ENCODE peak calls at places on chromosomes 7 and 10, in seven cellular contexts. B is NB4, F is sigmoid colon, R is gastrocnemius medialis, J is heart left ventricle, K is vagina, I is IMR-90. O is an unnamed sample.

GRCh38 chr10:31126593-31126992 is 94.9 kb upstream of the ZNF438 start:
- DNase-seq in R (no peak), K (no peak), F (no peak), B (no peak), J (no peak), I (peak), O (no peak)

GRCh38 chr7:158028290-158028941 is 559.2 kb downstream of the PTPRN2 start:
- DNase-seq in B (no peak), J (no peak), R (no peak), F (peak), K (no peak), I (no peak), O (no peak)

GRCh38 chr7:158847451-158847866 is 8.9 kb upstream of the DYNC2I1 start:
- DNase-seq in J (no peak), B (no peak), F (peak), K (no peak), I (no peak), R (no peak), O (no peak)

GRCh38 chr7:10696064-10696463 is 277.6 kb upstream of the PHF14 start:
- DNase-seq in F (no peak), I (no peak), K (no peak), B (no peak), R (no peak), J (no peak), O (no peak)

GRCh38 chr7:147941316-147941715 is 649.2 kb upstream of the C7orf33 start:
- DNase-seq in F (no peak), K (no peak), J (no peak), I (no peak), R (no peak), B (no peak), O (no peak)

GRCh38 chr7:137032436-137032835 is 164.0 kb downstream of the CHRM2 start:
- DNase-seq in F (no peak), R (no peak), K (no peak), I (peak), J (no peak), B (no peak), O (no peak)

GRCh38 chr10:126421745-126422144 is 33.5 kb upstream of the ADAM12 start:
- DNase-seq in K (no peak), R (no peak), I (peak), B (no peak), J (no peak), F (no peak), O (no peak)

GRCh38 chr10:89369142-89370105 is 8.4 kb upstream of the IFIT1B start:
- DNase-seq in R (no peak), B (peak), I (peak), J (no peak), F (no peak), K (no peak), O (no peak)

GRCh38 chr10:13907570-13907969 is 320.8 kb downstream of the PRPF18 start:
- DNase-seq in I (no peak), R (no peak), J (no peak), B (no peak), K (no peak), F (no peak), O (no peak)

GRCh38 chr10:125024496-125025234 is 82.7 kb downstream of the ZRANB1 start:
- DNase-seq in F (no peak), B (no peak), R (no peak), K (no peak), J (no peak), I (no peak), O (no peak)

GRCh38 chr10:804191-804781 is 114.8 kb upstream of the DIP2C start:
- DNase-seq in J (no peak), I (peak), K (no peak), F (no peak), B (no peak), R (no peak), O (no peak)

GRCh38 chr7:82050134-82050533 is 280.3 kb upstream of the HGF start:
- DNase-seq in J (no peak), K (no peak), I (peak), R (no peak), F (no peak), B (no peak), O (no peak)

GRCh38 chr7:22361795-22362194 is 4.8 kb upstream of the RAPGEF5 start:
- DNase-seq in J (no peak), R (no peak), F (no peak), I (peak), K (no peak), B (no peak), O (no peak)

GRCh38 chr10:3898821-3899220 is 113.8 kb upstream of the KLF6 start:
- DNase-seq in B (no peak), J (no peak), K (no peak), I (no peak), R (no peak), F (no peak), O (no peak)

GRCh38 chr7:3095046-3095445 is 51.4 kb upstream of the CARD11 start:
- DNase-seq in K (no peak), R (peak), B (peak), F (no peak), J (peak), I (no peak), O (no peak)

GRCh38 chr7:115941703-115942268 is 88.8 kb downstream of the TFEC start:
- DNase-seq in J (no peak), I (peak), F (no peak), B (no peak), K (no peak), R (no peak), O (no peak)

GRCh38 chr7:142440219-142441073 is 182.6 kb upstream of the PRSS58 start:
- DNase-seq in F (no peak), J (no peak), I (peak), K (no peak), R (no peak), B (no peak), O (no peak)

GRCh38 chr7:102821994-102822747 is 73.4 kb downstream of the FAM185A start:
- DNase-seq in F (no peak), K (no peak), I (no peak), J (no peak), B (no peak), R (no peak), O (no peak)

GRCh38 chr10:52020702-52021101 is 293.4 kb upstream of the DKK1 start:
- DNase-seq in B (no peak), J (no peak), K (no peak), F (no peak), I (no peak), R (no peak), O (no peak)

GRCh38 chr10:87532696-87533095 is 28.0 kb downstream of the MINPP1 start:
- DNase-seq in J (no peak), B (no peak), F (no peak), I (no peak), R (no peak), K (no peak), O (no peak)

DNA sequence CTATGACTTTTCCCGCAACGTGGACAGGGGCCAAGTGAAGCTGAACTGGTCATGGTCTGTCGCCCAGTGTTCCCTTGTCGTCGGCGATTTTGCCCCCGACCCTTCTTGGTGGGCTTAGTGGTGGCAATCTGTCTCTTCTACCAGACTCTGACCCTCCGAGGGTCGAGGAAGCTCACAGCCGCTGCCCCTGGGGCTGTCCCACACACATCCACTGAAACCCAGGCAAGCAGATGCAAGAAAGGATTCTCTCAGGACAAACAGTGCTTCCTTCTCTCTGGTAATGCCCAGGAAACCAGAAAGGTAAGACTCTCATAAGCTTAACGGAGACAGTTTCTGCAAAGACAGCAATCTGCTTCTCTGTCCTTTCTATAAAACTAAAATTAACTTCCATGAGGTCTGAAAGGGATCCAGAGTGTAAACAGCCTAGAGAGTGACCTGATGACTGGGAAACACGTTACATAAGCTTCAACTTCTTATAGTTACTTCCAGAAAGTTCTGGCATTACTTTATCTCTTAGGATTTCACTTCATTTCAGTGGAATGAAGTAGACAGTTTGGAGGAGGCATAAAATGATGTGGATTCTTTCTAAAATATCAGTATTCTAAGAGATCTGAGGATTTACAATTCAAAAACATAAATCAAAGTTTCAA is 1.2 kb downstream of the CPED1 start:
- DNase-seq in F (peak), R (peak), B (no peak), K (no peak), J (peak), I (peak), O (no peak)
- TF ChIP-seq POLR2A in F (no peak), R (peak), B (no peak), K (no peak), J (no peak), I (peak), O (no peak)

GRCh38 chr7:73828107-73828803 is 2.5 kb upstream of the CLDN4 start:
- DNase-seq in K (no peak), I (peak), J (no peak), R (no peak), B (peak), F (no peak), O (no peak)
- TF ChIP-seq POLR2A in K (no peak), I (no peak), J (no peak), R (no peak), B (no peak), F (no peak), O (no peak)

DNA sequence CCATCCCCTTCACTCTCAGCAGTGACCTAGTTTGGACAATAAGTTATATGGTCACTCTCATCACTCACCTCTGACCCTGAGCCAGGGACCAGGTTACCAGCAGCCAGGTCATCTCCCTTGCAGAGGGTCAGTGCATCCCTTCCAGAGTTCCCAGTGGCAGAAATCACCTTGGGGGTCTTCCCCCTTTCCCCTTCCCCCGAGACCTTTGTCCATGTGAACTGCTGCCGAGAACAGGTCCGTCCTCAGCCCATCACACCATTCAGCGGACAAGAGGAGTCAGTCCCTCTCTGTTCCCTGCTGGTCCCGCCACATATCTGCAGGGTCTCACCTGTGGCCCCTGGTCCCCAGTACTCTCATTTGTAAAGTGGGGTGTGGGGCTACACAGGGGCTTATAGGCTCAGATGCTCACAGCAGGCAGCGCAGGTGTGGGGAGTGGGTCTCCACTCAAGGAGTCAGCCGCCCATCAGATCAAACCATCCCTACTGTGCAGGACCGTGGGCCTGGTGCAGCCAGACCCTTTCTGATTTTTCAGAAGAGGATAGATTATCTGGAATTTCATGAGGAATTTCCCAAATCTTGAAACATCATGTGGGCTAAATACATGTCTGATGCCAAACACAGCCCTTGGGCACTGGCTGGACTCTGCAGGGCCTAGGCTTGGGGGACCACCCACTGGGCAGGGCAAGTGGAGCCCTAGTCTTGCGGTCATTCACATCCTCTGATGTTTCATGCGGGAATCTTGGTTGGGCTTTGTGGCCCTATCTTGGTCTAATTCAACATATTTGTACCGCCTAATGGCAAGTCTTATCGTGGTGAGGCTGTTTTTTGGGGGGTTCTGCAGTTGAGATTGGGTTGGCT is 6.4 kb downstream of the DEPP1 start:
- DNase-seq in K (no peak), I (no peak), B (no peak), F (peak), J (no peak), R (no peak), O (no peak)
- TF ChIP-seq POLR2A in K (no peak), I (no peak), B (no peak), F (no peak), J (no peak), R (no peak), O (no peak)

GRCh38 chr7:73842248-73842895 is at the start of gene METTL27:
- DNase-seq in R (peak), B (peak), F (peak), J (peak), K (no peak), I (peak), O (peak)
- TF ChIP-seq POLR2A in R (peak), B (peak), F (peak), J (no peak), K (no peak), I (peak), O (peak)

DNA sequence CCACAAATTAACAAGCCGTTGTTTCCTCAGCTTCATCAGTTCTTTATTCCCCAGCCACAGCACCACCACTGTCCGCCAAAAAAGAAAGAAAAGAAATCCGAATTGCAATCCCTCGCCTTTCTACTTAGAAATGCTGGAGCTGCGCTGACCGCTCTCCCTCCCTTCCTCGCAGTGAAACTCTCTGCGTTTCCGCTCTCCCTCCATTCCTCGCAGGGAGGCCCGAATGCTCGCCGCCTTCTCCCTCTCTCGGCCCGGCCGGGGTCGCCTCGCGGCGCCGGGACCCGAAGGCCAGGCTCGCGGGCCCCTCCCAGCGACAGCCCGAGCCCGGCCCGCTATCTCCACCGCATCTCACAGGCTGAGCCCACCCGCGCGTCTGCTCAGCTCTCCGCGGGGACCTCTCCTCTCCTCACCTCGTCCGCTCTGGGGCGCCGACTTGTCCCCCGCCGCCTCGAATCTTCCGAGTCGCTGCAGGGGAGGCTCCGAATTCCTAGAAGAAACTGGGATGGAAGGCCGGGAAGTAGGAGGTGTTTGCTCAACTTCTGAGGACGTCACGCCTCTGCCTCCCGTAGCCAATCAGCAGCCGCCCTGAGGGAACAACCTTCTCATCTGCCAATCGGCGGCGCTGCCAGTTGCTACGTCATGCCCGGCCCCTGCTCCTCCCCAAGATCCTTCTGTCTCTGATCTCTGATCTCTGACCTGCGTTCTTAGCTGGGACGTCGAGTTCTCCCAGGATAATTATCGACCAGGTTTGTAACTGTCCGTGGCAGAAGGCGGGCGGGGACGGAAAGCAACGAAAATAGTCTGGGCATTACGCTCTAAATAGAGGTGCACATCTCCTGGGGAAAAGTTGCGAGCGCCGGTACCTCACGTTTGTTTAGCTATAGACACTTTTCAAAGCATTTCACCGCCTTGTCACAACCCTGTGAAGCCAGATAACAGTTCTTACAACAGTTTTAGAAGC is at the start of gene AASS:
- DNase-seq in R (peak), B (peak), K (peak), I (peak), J (peak), F (peak), O (peak)
- TF ChIP-seq POLR2A in R (peak), B (no peak), K (no peak), I (peak), J (no peak), F (peak), O (no peak)

DNA sequence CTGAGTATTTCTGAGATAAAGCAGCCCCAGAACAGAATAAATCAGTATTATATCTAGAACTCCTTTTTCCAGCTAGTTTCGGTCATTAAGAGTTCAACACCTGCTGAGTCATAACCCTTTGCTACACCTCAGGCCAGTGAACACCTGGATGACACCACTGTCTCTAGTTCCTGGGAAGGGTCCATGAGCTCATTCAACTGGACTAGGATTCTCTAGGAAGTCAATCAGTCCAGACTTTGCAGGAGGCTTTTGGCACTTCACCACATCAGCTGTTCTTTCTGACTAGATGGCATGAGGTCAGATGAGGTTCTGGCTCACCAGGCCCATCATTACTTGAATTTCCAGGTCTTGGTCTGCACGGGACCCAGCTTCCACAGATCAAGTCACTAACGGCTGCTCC is 11.7 kb downstream of the SLC39A12 start:
- DNase-seq in I (no peak), F (no peak), J (no peak), K (no peak), R (no peak), B (no peak), O (no peak)
- TF ChIP-seq POLR2A in I (no peak), F (no peak), J (no peak), K (no peak), R (no peak), B (no peak), O (no peak)

DNA sequence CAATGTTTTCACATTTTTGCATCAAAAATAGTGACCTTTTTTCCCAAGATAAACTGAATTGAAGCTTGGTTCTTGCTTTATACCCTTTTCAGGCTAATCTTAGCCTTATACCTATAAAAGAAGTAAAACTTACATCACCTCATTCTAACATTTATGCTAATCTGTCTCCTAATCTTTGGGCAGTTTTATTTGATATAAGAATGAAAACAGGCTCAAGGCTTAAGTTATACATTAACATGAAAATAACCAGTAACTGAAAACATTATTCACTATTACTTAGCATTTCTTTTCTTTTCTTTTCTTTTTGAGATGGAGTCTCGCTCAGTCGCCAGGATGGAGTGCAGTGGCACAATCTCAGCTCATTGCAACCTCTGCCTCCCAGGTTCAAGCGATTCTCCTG is 113.1 kb downstream of the HIBADH start:
- DNase-seq in B (no peak), F (no peak), R (no peak), J (no peak), K (no peak), I (no peak), O (no peak)
- TF ChIP-seq POLR2A in B (no peak), F (no peak), R (no peak), J (no peak), K (no peak), I (no peak), O (no peak)

GRCh38 chr10:11017575-11018425 is at the start of gene CELF2:
- DNase-seq in B (no peak), F (peak), K (no peak), R (peak), J (peak), I (no peak), O (no peak)

GRCh38 chr10:11023009-11023408 is 5.3 kb downstream of the CELF2 start:
- DNase-seq in J (no peak), K (no peak), B (no peak), I (no peak), R (no peak), F (no peak), O (no peak)

GRCh38 chr10:11018426-11018818 is 750 bp downstream of the CELF2 start:
- DNase-seq in J (peak), B (no peak), I (no peak), K (no peak), R (peak), F (peak), O (no peak)

GRCh38 chr10:11018830-11019692 is 1.4 kb downstream of the CELF2 start:
- DNase-seq in I (no peak), J (no peak), R (no peak), B (no peak), K (no peak), F (no peak), O (no peak)

GRCh38 chr10:11020026-11020820 is 2.6 kb downstream of the CELF2 start:
- DNase-seq in R (no peak), J (no peak), I (no peak), F (no peak), B (no peak), K (no peak), O (no peak)
- TF ChIP-seq POLR2A in R (no peak), J (no peak), I (no peak), F (no peak), B (no peak), K (no peak), O (no peak)

O was measured in esophagus squamous epithelium.